ENCODE peak calls at places on chromosomes 2 and 18, in four cellular contexts. C, P, T and O are unnamed samples.

GRCh38 chr2:68287580-68288441 is 31.9 kb downstream of the CNRIP1 start:
- DNase-seq in C (peak), P (no peak), T (no peak), O (no peak)

GRCh38 chr18:6781846-6782245 is 52.3 kb downstream of the ARHGAP28 start:
- DNase-seq in T (no peak), C (no peak), P (no peak), O (no peak)

GRCh38 chr2:468631-469310 is 180.9 kb upstream of the ALKAL2 start:
- DNase-seq in T (no peak), P (no peak), C (no peak), O (peak)

GRCh38 chr18:2716394-2717326 is 61.1 kb downstream of the SMCHD1 start:
- DNase-seq in P (no peak), T (no peak), C (peak), O (no peak)

GRCh38 chr2:232522014-232522854 is 2.0 kb downstream of the PRSS56 start:
- DNase-seq in C (no peak), P (no peak), T (peak), O (no peak)

GRCh38 chr18:23745366-23745765 is 56.1 kb downstream of the LAMA3 start:
- DNase-seq in T (no peak), P (no peak), C (no peak), O (no peak)

GRCh38 chr18:5455644-5456043 is 88.2 kb downstream of the EPB41L3 start:
- DNase-seq in T (no peak), P (no peak), C (no peak), O (no peak)

GRCh38 chr18:54712315-54712714 is 116.0 kb upstream of the RAB27B start:
- DNase-seq in P (no peak), T (no peak), C (no peak), O (no peak)

GRCh38 chr2:217685255-217685605 is 317.6 kb downstream of the TNS1 start:
- DNase-seq in T (no peak), P (no peak), C (no peak), O (no peak)

GRCh38 chr2:205776139-205776538 is 93.8 kb downstream of the NRP2 start:
- DNase-seq in C (peak), P (peak), T (no peak), O (no peak)

GRCh38 chr18:6150481-6150880 is 255.2 kb upstream of the TMEM200C start:
- DNase-seq in T (no peak), P (no peak), C (no peak), O (no peak)

GRCh38 chr2:222982010-222982908 is 69.7 kb upstream of the KCNE4 start:
- DNase-seq in P (peak), C (peak), T (no peak), O (no peak)

GRCh38 chr2:170887496-170888265 is 41.4 kb upstream of the GORASP2 start:
- DNase-seq in C (no peak), T (no peak), P (no peak), O (no peak)

GRCh38 chr18:9711361-9712129 is 3.4 kb downstream of the RAB31 start:
- DNase-seq in C (no peak), T (no peak), P (no peak), O (no peak)
- H3K27ac ChIP-seq in C (no peak), T (no peak), P (no peak), O (no peak)

DNA sequence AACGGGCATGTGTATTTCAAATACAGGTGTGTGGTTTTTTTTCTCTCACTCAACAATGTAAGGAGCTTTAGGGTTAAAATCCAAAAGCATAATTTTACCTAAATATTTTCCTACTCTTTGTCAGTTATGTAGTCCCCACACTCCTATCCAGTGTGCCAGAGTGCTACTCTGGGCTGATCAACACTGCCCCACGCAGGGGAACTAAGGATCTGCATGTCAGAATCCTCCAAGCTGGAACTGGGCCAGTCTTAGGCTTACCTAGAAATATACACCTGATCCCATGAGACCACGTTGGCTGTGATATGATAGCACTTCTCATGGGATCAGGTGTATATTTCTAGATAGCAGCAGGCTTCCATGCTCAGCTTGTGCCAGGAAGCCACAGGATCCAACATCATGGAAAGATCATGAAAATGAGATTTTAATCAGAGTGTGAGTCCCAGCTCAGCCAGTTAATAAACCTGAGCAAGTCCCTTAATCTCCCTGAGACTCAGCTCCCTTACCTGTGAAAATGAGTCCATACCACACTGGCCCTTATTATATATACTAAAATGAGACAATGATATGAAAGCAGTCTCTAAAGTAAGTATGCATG is 29.7 kb downstream of the CCDC141 start:
- DNase-seq in T (no peak), C (no peak), P (no peak), O (no peak)
- H3K27ac ChIP-seq in T (no peak), C (no peak), P (no peak), O (no peak)

DNA sequence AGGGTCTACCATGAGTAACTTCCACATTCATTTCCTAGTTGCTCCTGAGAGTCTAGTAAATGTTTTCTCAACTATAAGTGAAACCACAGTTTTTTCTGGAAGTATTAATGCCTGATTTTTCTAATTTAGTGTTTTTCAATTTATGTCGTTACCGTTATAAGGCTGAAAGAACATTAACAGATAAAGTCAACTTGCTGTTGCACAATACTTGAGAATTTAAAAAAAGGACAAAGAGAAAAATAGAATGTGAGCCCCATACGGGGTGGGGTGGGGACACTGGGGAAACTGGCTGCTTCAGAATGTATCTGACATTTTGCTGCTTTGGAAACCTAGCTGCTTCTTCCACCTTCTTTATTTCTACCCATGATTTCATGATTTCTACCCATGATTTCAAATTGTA is 26.2 kb downstream of the CNOT11 start:
- DNase-seq in T (no peak), C (no peak), P (no peak), O (no peak)
- H3K27ac ChIP-seq in T (no peak), C (no peak), P (no peak), O (no peak)

GRCh38 chr2:12457831-12458230 is 258.9 kb upstream of the TRIB2 start:
- DNase-seq in C (no peak), T (no peak), P (no peak), O (no peak)

GRCh38 chr2:12453731-12454130 is 263.0 kb upstream of the TRIB2 start:
- DNase-seq in T (no peak), P (no peak), C (no peak), O (no peak)

GRCh38 chr2:12455626-12456025 is 261.1 kb upstream of the TRIB2 start:
- DNase-seq in C (no peak), T (no peak), P (no peak), O (no peak)

GRCh38 chr2:12452211-12452610 is 264.5 kb upstream of the TRIB2 start:
- DNase-seq in C (no peak), T (no peak), P (no peak), O (no peak)

DNA sequence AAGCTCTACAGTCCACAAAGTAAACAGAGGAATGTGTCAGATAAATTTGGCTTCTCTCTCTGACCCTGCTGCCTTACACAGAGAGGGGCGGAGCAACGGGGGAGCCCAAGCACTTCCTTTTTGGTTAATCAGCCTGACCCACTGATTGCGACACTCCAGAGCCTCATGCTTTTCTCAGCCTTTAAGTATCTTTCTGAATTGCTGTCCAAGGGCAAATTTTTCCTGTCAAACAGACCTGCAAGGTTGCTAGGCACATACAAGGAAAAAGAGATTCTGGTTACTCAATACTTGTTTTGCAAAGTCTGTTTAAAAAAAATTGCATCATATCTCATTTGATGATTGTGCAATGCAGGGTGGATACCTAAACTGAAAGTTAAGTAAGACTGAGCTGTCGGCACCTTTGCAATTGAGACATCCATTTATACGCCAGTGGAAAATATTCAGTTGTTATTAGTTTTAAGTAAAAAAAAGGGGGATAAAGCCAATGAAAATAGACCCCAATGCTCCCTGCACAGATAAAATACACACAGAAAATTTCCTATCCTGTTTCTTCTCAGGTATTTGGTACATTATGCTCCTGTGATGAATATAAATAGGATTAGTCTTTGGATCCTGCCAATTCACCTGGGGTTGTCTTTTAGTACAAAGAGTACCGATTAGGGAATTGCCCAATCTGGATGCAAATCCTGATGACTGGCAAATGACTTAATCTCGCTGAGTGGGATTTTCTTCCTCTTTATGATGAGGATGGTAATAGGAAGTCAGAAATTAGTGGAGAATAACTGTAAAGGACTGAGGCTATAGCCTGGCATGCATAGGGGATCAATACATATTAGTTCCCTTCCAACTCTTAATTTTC is 260.2 kb upstream of the TRIB2 start:
- DNase-seq in C (peak), T (peak), P (no peak), O (peak)
- H3K27ac ChIP-seq in C (no peak), T (peak), P (no peak), O (peak)

GRCh38 chr2:71699428-71699827 is 246.1 kb downstream of the DYSF start:
- DNase-seq in C (no peak), P (no peak), T (no peak), O (no peak)
- H3K27ac ChIP-seq in C (no peak), P (no peak), T (no peak), O (no peak)

GRCh38 chr2:3211256-3211970 is 166.2 kb downstream of the EIPR1 start:
- DNase-seq in P (no peak), C (no peak), T (no peak), O (no peak)

GRCh38 chr2:3210257-3210656 is 167.4 kb downstream of the EIPR1 start:
- DNase-seq in T (no peak), C (no peak), P (no peak), O (no peak)

GRCh38 chr2:3214065-3214464 is 163.6 kb downstream of the EIPR1 start:
- DNase-seq in C (no peak), T (no peak), P (no peak), O (no peak)

GRCh38 chr2:3212984-3213383 is 164.6 kb downstream of the EIPR1 start:
- DNase-seq in P (no peak), T (no peak), C (no peak), O (no peak)

GRCh38 chr2:3211971-3212362 is 165.7 kb downstream of the EIPR1 start:
- DNase-seq in C (no peak), T (no peak), P (no peak), O (no peak)
- H3K27ac ChIP-seq in C (no peak), T (no peak), P (no peak), O (no peak)

GRCh38 chr18:48541026-48541746 is 2.4 kb downstream of the CTIF start:
- DNase-seq in C (peak), P (peak), T (no peak), O (no peak)
- H3K27ac ChIP-seq in C (peak), P (no peak), T (no peak), O (peak)

GRCh38 chr2:237459226-237459625 is 27.8 kb upstream of the MLPH start:
- DNase-seq in T (no peak), C (no peak), P (no peak), O (no peak)

GRCh38 chr2:237455764-237456163 is 31.3 kb upstream of the MLPH start:
- DNase-seq in T (no peak), P (no peak), C (no peak), O (no peak)

GRCh38 chr2:237456200-237456731 is 30.8 kb upstream of the MLPH start:
- DNase-seq in P (no peak), C (no peak), T (no peak), O (no peak)

GRCh38 chr2:237458519-237458918 is 28.5 kb upstream of the MLPH start:
- DNase-seq in C (no peak), P (no peak), T (no peak), O (no peak)

DNA sequence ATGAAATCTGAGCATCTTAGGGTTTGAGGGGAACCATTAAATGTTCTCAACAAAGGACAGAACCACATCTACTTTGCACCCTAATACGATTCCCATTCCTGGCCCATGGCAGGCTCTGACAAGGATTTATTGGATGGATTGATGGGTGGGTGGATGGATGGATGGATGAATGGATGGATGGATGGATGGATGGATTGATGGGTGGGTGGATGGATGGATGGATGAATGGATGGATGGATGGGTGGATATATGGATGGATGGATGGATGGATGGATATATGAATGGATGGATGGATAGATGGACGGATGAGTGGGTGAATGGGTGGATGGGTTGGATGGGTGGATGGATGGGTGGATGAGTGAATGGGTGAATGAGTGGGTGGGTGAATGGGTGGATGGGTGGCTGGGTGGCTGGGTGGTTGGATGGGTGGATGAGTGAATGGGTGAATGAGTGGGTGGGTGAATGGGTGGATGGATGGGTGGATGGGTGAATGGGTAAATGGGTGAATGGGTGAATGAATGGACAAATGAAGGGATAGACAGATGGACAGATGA is 29.6 kb upstream of the MLPH start:
- DNase-seq in P (no peak), T (no peak), C (no peak), O (no peak)
- H3K27ac ChIP-seq in P (no peak), T (no peak), C (no peak), O (no peak)